ENCODE peak calls at places on chromosomes 5 and 9, in eight cellular contexts. X is testis, Y is fibroblast of the aortic adventitia, W is hepatocyte, B is AG04449, C is choroid plexus epithelial cell, G is astrocyte of the spinal cord, K is IMR-90. S is an unnamed sample.

GRCh38 chr9:124551472-124552339 is 44.5 kb upstream of the NR5A1 start:
- DNase-seq in X (peak; percentile 67), Y (peak; percentile 56), W (peak; percentile 72), B (no peak), C (peak; percentile 84), G (peak; percentile 77), K (peak; percentile 73), S (peak; percentile 70)

GRCh38 chr5:146662229-146662628 is 146.2 kb upstream of the GPR151 start:
- DNase-seq in X (peak; percentile 40), Y (peak; percentile 58), W (no peak), B (no peak), C (peak; percentile 65), G (peak; percentile 14), K (no peak), S (peak; percentile 52)

GRCh38 chr5:55866485-55866884 is 15.3 kb downstream of the IL31RA start:
- DNase-seq in X (no peak), Y (no peak), W (no peak), B (no peak), C (no peak), G (no peak), K (no peak), S (no peak)

GRCh38 chr9:35771524-35771923 is 17.4 kb upstream of the MSMP start:
- DNase-seq in X (peak; percentile 43), Y (peak; percentile 48), W (no peak), B (no peak), C (peak; percentile 68), G (no peak), K (no peak), S (peak; percentile 63)

GRCh38 chr9:136438548-136438908 is 1.1 kb downstream of the INPP5E start:
- DNase-seq in X (peak; percentile 25), Y (peak; percentile 13), W (peak; percentile 44), B (no peak), C (peak; percentile 33), G (peak; percentile 3), K (peak; percentile 7), S (no peak)

GRCh38 chr9:137237759-137238726 is 3.0 kb upstream of the TUBB4B start:
- DNase-seq in X (peak; percentile 82), Y (no peak), W (no peak), B (no peak), C (no peak), G (no peak), K (no peak), S (no peak)

GRCh38 chr9:131290039-131290766 is 680 bp downstream of the PLPP7 start:
- DNase-seq in X (peak; percentile 45), Y (peak; percentile 14), W (no peak), B (no peak), C (no peak), G (no peak), K (no peak), S (peak; percentile 20)

GRCh38 chr9:118829334-118829733 is 539.9 kb downstream of the BRINP1 start:
- DNase-seq in X (no peak), Y (no peak), W (peak; percentile 18), B (no peak), C (peak; percentile 2), G (no peak), K (no peak), S (no peak)

GRCh38 chr9:76927540-76928240 is 21.8 kb upstream of the PRUNE2 start:
- DNase-seq in X (no peak), Y (peak; percentile 34), W (no peak), B (no peak), C (peak; percentile 27), G (peak; percentile 22), K (peak; percentile 31), S (peak; percentile 20)

GRCh38 chr5:77354454-77354853 is 137.7 kb downstream of the WDR41 start:
- DNase-seq in X (no peak), Y (no peak), W (no peak), B (no peak), C (no peak), G (no peak), K (no peak), S (no peak)

GRCh38 chr9:137311971-137312851 is 10.1 kb upstream of the NRARP start:
- DNase-seq in X (no peak), Y (no peak), W (no peak), B (no peak), C (no peak), G (no peak), K (no peak), S (no peak)

GRCh38 chr9:98690686-98691085 is 18.0 kb downstream of the GABBR2 start:
- DNase-seq in X (no peak), Y (no peak), W (no peak), B (no peak), C (no peak), G (no peak), K (no peak), S (no peak)

GRCh38 chr9:93107151-93107824 is 11.3 kb downstream of the CARD19 start:
- DNase-seq in X (no peak), Y (no peak), W (no peak), B (no peak), C (no peak), G (no peak), K (no peak), S (no peak)

GRCh38 chr5:37720550-37720952 is 119.3 kb downstream of the GDNF start:
- DNase-seq in X (no peak), Y (no peak), W (no peak), B (no peak), C (no peak), G (no peak), K (no peak), S (no peak)

GRCh38 chr5:68070641-68071191 is 144.8 kb upstream of the PIK3R1 start:
- DNase-seq in X (no peak), Y (peak; percentile 20), W (no peak), B (no peak), C (no peak), G (no peak), K (no peak), S (peak; percentile 33)

GRCh38 chr5:36688722-36689121 is 82.3 kb downstream of the SLC1A3 start:
- DNase-seq in X (no peak), Y (no peak), W (peak; percentile 16), B (no peak), C (peak; percentile 25), G (no peak), K (peak; percentile 4), S (peak; percentile 31)

GRCh38 chr9:87107072-87107471 is 159.8 kb upstream of the GAS1 start:
- DNase-seq in X (no peak), Y (no peak), W (no peak), B (no peak), C (peak; percentile 52), G (peak; percentile 45), K (peak; percentile 29), S (no peak)

GRCh38 chr5:76271836-76272235 is 131.2 kb upstream of the IQGAP2 start:
- DNase-seq in X (no peak), Y (no peak), W (no peak), B (no peak), C (no peak), G (no peak), K (no peak), S (no peak)

GRCh38 chr5:136047858-136048257 is 19.1 kb downstream of the TGFBI start:
- DNase-seq in X (peak; percentile 28), Y (no peak), W (no peak), B (no peak), C (no peak), G (no peak), K (no peak), S (no peak)

GRCh38 chr9:37464426-37465248 is 613 bp downstream of the ZBTB5 start:
- DNase-seq in X (peak; percentile 83), Y (peak; percentile 67), W (peak; percentile 91), B (no peak), C (peak; percentile 69), G (peak; percentile 77), K (peak; percentile 63), S (peak; percentile 77)

GRCh38 chr9:95771556-95772280 is 103.8 kb upstream of the ERCC6L2 start:
- DNase-seq in X (peak; percentile 82), Y (peak; percentile 18), W (peak; percentile 60), B (no peak), C (peak; percentile 79), G (peak; percentile 58), K (peak; percentile 39), S (peak; percentile 73)
- H3K4me3 ChIP-seq in X (no peak overlapping the region), Y (no peak overlapping the region), W (no peak overlapping the region), B (no peak overlapping the region), C (peak overlapping the region; percentile 12), G (no peak overlapping the region), K (no peak overlapping the region), S (no peak overlapping the region)

GRCh38 chr9:78028926-78029325 is 2.7 kb downstream of the GNAQ start:
- DNase-seq in X (no peak), Y (peak; percentile 32), W (no peak), B (no peak), C (no peak), G (no peak), K (no peak), S (no peak)
- H3K4me3 ChIP-seq in X (no peak overlapping the region), Y (peak overlapping the region; percentile 91), W (peak overlapping the region; percentile 80), B (peak overlapping the region; percentile 85), C (peak overlapping the region; percentile 85), G (peak overlapping the region; percentile 82), K (no peak overlapping the region), S (peak overlapping the region; percentile 76)

GRCh38 chr9:114373960-114374730 is 13.6 kb downstream of the AKNA start:
- DNase-seq in X (no peak), Y (no peak), W (no peak), B (no peak), C (no peak), G (no peak), K (no peak), S (no peak)
- H3K4me3 ChIP-seq in X (no peak overlapping the region), Y (no peak overlapping the region), W (no peak overlapping the region), B (no peak overlapping the region), C (no peak overlapping the region), G (no peak overlapping the region), K (no peak overlapping the region), S (no peak overlapping the region)

GRCh38 chr5:72836810-72837209 is 20.3 kb downstream of the TNPO1 start:
- DNase-seq in X (no peak), Y (no peak), W (no peak), B (no peak), C (no peak), G (no peak), K (no peak), S (no peak)
- H3K4me3 ChIP-seq in X (no peak overlapping the region), Y (no peak overlapping the region), W (no peak overlapping the region), B (no peak overlapping the region), C (no peak overlapping the region), G (no peak overlapping the region), K (no peak overlapping the region), S (no peak overlapping the region)

DNA sequence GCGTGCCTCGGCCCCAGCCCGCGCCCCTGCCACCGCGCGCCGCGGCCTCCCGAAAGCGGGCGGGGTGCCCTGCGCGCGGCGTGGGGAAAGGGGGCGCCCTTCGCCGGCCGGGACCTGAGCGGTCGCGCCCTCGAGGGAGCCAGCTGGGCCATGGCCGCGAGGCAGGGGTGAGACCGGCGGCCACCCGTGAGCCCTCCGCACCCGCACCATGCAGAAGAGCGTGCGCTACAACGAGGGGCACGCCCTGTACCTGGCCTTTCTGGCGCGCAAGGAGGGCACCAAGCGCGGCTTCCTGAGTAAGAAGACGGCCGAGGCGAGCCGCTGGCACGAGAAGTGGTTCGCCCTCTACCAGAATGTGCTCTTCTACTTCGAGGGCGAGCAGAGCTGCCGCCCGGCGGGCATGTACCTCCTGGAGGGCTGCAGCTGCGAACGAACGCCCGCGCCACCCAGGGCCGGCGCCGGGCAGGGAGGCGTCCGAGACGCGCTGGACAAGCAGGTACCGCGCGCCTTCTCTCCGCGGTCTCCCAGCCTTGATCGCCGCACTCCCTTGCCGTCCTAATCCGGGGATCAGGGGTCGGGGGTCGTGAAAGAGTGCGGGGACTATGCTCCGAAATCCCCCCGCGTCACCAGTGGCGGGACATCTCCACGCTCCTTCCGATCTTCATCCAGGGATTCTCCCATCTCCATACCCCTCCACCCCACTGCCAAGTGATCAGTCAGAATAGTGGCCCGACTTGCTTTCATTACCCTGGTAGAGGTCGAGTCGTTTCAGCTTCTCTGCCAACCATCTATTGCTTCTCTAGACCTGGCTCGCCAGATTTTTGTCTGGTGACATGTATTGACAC is 590 bp downstream of the RASGRF2 start:
- DNase-seq in X (peak; percentile 22), Y (no peak), W (peak; percentile 44), B (no peak), C (peak; percentile 28), G (peak; percentile 61), K (peak; percentile 21), S (peak; percentile 32)
- H3K4me3 ChIP-seq in X (peak overlapping the region; percentile 55), Y (peak overlapping the region; percentile 52), W (peak overlapping the region; percentile 47), B (peak overlapping the region; percentile 56), C (peak overlapping the region; percentile 68), G (peak overlapping the region; percentile 52), K (peak overlapping the region; percentile 86), S (peak overlapping the region; percentile 29)